ENCODE peak calls at places on chromosome 2, in six cellular contexts. L is stimulated activated CD8-positive, alpha-beta memory T cell treated with anti-CD3 and anti-CD28 coated beads, Interleukin-15, amount 100 ng/mL, for 48 hours; H is C1 segment of cervical spinal cord; N is SK-N-SH; C is H7; Z is globus pallidus. X is an unnamed sample.

GRCh38 chr2:20931346-20931745 is 108.4 kb upstream of the LDAH start:
- DNase-seq in Z (no peak), N (no peak), L (no peak), C (no peak), H (no peak), X (no peak)

GRCh38 chr2:226758886-226759660 is 40.5 kb downstream of the IRS1 start:
- DNase-seq in Z (no peak), N (no peak), H (no peak), L (no peak), C (no peak), X (no peak)

GRCh38 chr2:841036-841435 is 109.6 kb upstream of the SNTG2 start:
- DNase-seq in N (no peak), L (no peak), H (no peak), Z (no peak), C (no peak), X (no peak)

GRCh38 chr2:160145471-160145870 is 54.6 kb downstream of the ITGB6 start:
- DNase-seq in L (no peak), N (no peak), C (no peak), H (no peak), Z (no peak), X (no peak)

GRCh38 chr2:10811552-10811951 is 1.0 kb downstream of the PDIA6 start:
- DNase-seq in N (no peak), Z (no peak), H (no peak), L (no peak), C (no peak), X (no peak)

GRCh38 chr2:142037744-142038143 is 93.1 kb downstream of the LRP1B start:
- DNase-seq in Z (peak), N (no peak), C (no peak), H (no peak), L (no peak), X (no peak)

GRCh38 chr2:179936654-179937053 is 70.4 kb downstream of the CWC22 start:
- DNase-seq in C (no peak), N (peak), H (no peak), L (peak), Z (no peak), X (no peak)

GRCh38 chr2:9755638-9756037 is 87.6 kb upstream of the TAF1B start:
- DNase-seq in N (no peak), H (no peak), Z (no peak), C (no peak), L (no peak), X (no peak)

GRCh38 chr2:42569116-42569711 is 782 bp downstream of the MTA3 start:
- DNase-seq in Z (peak), C (no peak), H (peak), L (no peak), N (peak), X (peak)

GRCh38 chr2:9984217-9984739 is 32.8 kb downstream of the GRHL1 start:
- DNase-seq in H (peak), L (no peak), Z (peak), C (peak), N (peak), X (peak)

GRCh38 chr2:239073270-239073669 is 225.4 kb downstream of the TWIST2 start:
- DNase-seq in N (no peak), L (no peak), H (no peak), C (no peak), Z (no peak), X (no peak)

GRCh38 chr2:74554821-74555531 is 456 bp downstream of the DOK1 start:
- DNase-seq in Z (no peak), H (no peak), L (no peak), N (peak), C (peak), X (no peak)

GRCh38 chr2:172864182-172864581 is 128.5 kb downstream of the RAPGEF4 start:
- DNase-seq in N (no peak), Z (peak), C (peak), L (no peak), H (no peak), X (no peak)

GRCh38 chr2:240818543-240819403 is 1.2 kb downstream of the KIF1A start:
- DNase-seq in Z (peak), N (peak), L (no peak), H (peak), C (peak), X (peak)

GRCh38 chr2:97754690-97755346 is 41.4 kb downstream of the ZAP70 start:
- DNase-seq in C (no peak), Z (no peak), L (no peak), H (no peak), N (no peak), X (no peak)

GRCh38 chr2:42085706-42086487 is 38.1 kb downstream of the PKDCC start:
- DNase-seq in Z (no peak), N (no peak), H (no peak), L (no peak), C (no peak), X (no peak)

GRCh38 chr2:227703280-227703732 is 14.5 kb downstream of the SLC19A3 start:
- DNase-seq in C (no peak), Z (no peak), N (no peak), H (no peak), L (no peak), X (no peak)

GRCh38 chr2:215950009-215950408 is 63.3 kb downstream of the MREG start:
- DNase-seq in Z (no peak), L (no peak), C (peak), N (peak), H (no peak), X (no peak)

GRCh38 chr2:28801726-28802125 is 8.9 kb upstream of the SPDYA start:
- DNase-seq in H (no peak), Z (no peak), C (no peak), L (no peak), N (no peak), X (no peak)

GRCh38 chr2:150903461-150903860 is 358.2 kb downstream of the RBM43 start:
- DNase-seq in C (no peak), N (no peak), Z (no peak), H (no peak), L (no peak), X (no peak)

GRCh38 chr2:173571021-173571821 is 216.5 kb downstream of the CDCA7 start:
- DNase-seq in N (peak), H (no peak), C (peak), Z (peak), L (no peak), X (no peak)

GRCh38 chr2:96374211-96374951 is 38.8 kb downstream of the NCAPH start:
- DNase-seq in H (no peak), L (no peak), N (peak), C (no peak), Z (no peak), X (no peak)

GRCh38 chr2:95052301-95052700 is 26.8 kb downstream of the MAL start:
- DNase-seq in N (no peak), C (no peak), Z (no peak), L (no peak), H (no peak), X (no peak)

GRCh38 chr2:47076586-47077441 is 78.3 kb downstream of the STPG4 start:
- DNase-seq in H (no peak), Z (no peak), C (no peak), L (no peak), N (peak), X (no peak)

GRCh38 chr2:65098741-65099140 is 31.2 kb downstream of the RAB1A start:
- DNase-seq in L (no peak), C (no peak), H (no peak), N (no peak), Z (no peak), X (no peak)

GRCh38 chr2:15730545-15731212 is 139.0 kb downstream of the DDX1 start:
- DNase-seq in H (peak), Z (peak), N (peak), L (no peak), C (no peak), X (peak)

GRCh38 chr2:104312684-104313083 is 541.2 kb upstream of the POU3F3 start:
- DNase-seq in H (no peak), L (no peak), N (no peak), Z (no peak), C (peak), X (no peak)

GRCh38 chr2:15410884-15411283 is 150.2 kb downstream of the NBAS start:
- DNase-seq in Z (no peak), N (no peak), L (no peak), C (no peak), H (no peak), X (no peak)

GRCh38 chr2:24207359-24207758 is 32.5 kb downstream of the FAM228A start:
- DNase-seq in Z (no peak), L (no peak), H (no peak), C (no peak), N (no peak), X (no peak)

GRCh38 chr2:600542-601386 is 76.4 kb downstream of the TMEM18 start:
- DNase-seq in L (no peak), C (no peak), N (peak), Z (no peak), H (no peak), X (no peak)

GRCh38 chr2:190277234-190278112 is 42.2 kb downstream of the HIBCH start:
- DNase-seq in Z (peak), H (no peak), L (no peak), N (peak), C (no peak), X (peak)

GRCh38 chr2:233353769-233354499 is at the start of gene DGKD:
- DNase-seq in L (peak), Z (peak), C (peak), H (no peak), N (peak), X (peak)

GRCh38 chr2:151817929-151818328 is 10.3 kb downstream of the ARL5A start:
- DNase-seq in Z (no peak), C (no peak), N (no peak), L (no peak), H (no peak), X (no peak)

GRCh38 chr2:240689975-240690374 is 1.7 kb upstream of the AQP12A start:
- DNase-seq in L (no peak), N (no peak), C (peak), H (no peak), Z (no peak), X (no peak)

GRCh38 chr2:88091943-88092342 is 24.3 kb downstream of the SMYD1 start:
- DNase-seq in L (no peak), H (no peak), C (no peak), Z (no peak), N (no peak), X (no peak)